ENCODE peak calls at places on chromosomes 11 and 22, in nine cellular contexts. G, K, L, T, X, B, V, I and Z are unnamed samples.

GRCh38 chr22:20211997-20212753 is 55.9 kb downstream of the RTN4R start:
- DNase-seq in G (no peak), L (no peak), V (no peak), X (peak; percentile 92), K (peak; percentile 58), B (peak; percentile 74), I (peak; percentile 70), T (peak; percentile 87), Z (no peak)

GRCh38 chr11:18145025-18145424 is 12.7 kb downstream of the MRGPRX3 start:
- DNase-seq in T (no peak), V (peak; percentile 4), G (no peak), I (no peak), X (no peak), B (no peak), L (no peak), K (peak; percentile 7), Z (no peak)

GRCh38 chr11:102810943-102811528 is 13.1 kb upstream of the MMP1 start:
- DNase-seq in T (no peak), K (peak; percentile 50), X (no peak), I (no peak), G (no peak), B (no peak), V (peak; percentile 63), L (no peak), Z (no peak)

GRCh38 chr11:132874638-132875037 is 657.7 kb downstream of the OPCML start:
- DNase-seq in B (no peak), K (peak; percentile 63), X (no peak), T (no peak), V (no peak), G (no peak), I (no peak), L (no peak), Z (no peak)

GRCh38 chr11:25211635-25212251 is 714.9 kb downstream of the LUZP2 start:
- DNase-seq in T (no peak), K (no peak), L (no peak), G (no peak), I (no peak), B (no peak), X (no peak), V (no peak), Z (no peak)

GRCh38 chr11:72668645-72669347 is 5.4 kb downstream of the PDE2A start:
- DNase-seq in K (no peak), X (no peak), I (no peak), T (no peak), L (no peak), B (no peak), V (no peak), G (no peak), Z (no peak)

GRCh38 chr11:65013130-65013691 is 749 bp upstream of the ARL2 start:
- DNase-seq in K (peak; percentile 90), B (peak; percentile 95), G (no peak), T (peak; percentile 96), I (peak; percentile 89), X (peak; percentile 91), V (peak; percentile 86), L (peak; percentile 85), Z (peak; percentile 89)

GRCh38 chr22:45548991-45549736 is 46.5 kb downstream of the FBLN1 start:
- DNase-seq in L (no peak), B (no peak), K (peak; percentile 69), T (peak; percentile 49), V (peak; percentile 99), X (no peak), G (no peak), I (no peak), Z (no peak)

GRCh38 chr22:46377566-46378498 is 42.3 kb downstream of the TRMU start:
- DNase-seq in B (peak; percentile 91), V (no peak), X (peak; percentile 94), K (peak; percentile 26), L (no peak), T (peak; percentile 93), I (no peak), G (no peak), Z (no peak)

GRCh38 chr11:46001427-46002049 is 79.1 kb downstream of the LARGE2 start:
- DNase-seq in L (no peak), X (no peak), B (no peak), T (no peak), I (no peak), K (peak; percentile 45), G (no peak), V (peak; percentile 67), Z (no peak)

GRCh38 chr11:2444301-2445106 is at the start of the genes KCNQ1 and TRPM5:
- DNase-seq in T (peak; percentile 91), K (no peak), X (peak; percentile 54), G (no peak), L (peak; percentile 74), V (no peak), B (peak; percentile 86), I (no peak), Z (peak; percentile 33)

GRCh38 chr11:102911758-102912481 is 37.1 kb upstream of the MMP12 start:
- DNase-seq in I (no peak), B (no peak), L (no peak), K (no peak), T (no peak), X (no peak), G (no peak), V (no peak), Z (no peak)

GRCh38 chr11:105763594-105763993 is 153.7 kb downstream of the GRIA4 start:
- DNase-seq in V (no peak), I (no peak), T (no peak), G (no peak), B (no peak), K (no peak), X (no peak), L (no peak), Z (no peak)

GRCh38 chr11:37040921-37041320 is 442.9 kb upstream of the RAG2 start:
- DNase-seq in V (no peak), K (no peak), B (no peak), G (no peak), L (no peak), I (no peak), X (no peak), T (no peak), Z (no peak)

GRCh38 chr11:101566626-101567025 is 17.2 kb downstream of the TRPC6 start:
- DNase-seq in T (no peak), B (no peak), G (no peak), K (no peak), I (no peak), X (no peak), V (no peak), L (no peak), Z (no peak)

GRCh38 chr22:41625577-41625976 is 4.5 kb downstream of the XRCC6 start:
- DNase-seq in G (no peak), B (no peak), T (no peak), I (no peak), X (no peak), K (no peak), L (no peak), V (no peak), Z (no peak)

GRCh38 chr22:41620646-41621098 is at the start of gene DESI1:
- DNase-seq in K (no peak), V (no peak), L (no peak), T (no peak), X (no peak), I (no peak), G (no peak), B (no peak), Z (no peak)

GRCh38 chr22:41621099-41621910 is at the start of gene XRCC6:
- DNase-seq in L (peak; percentile 99), B (peak; percentile 100), V (peak; percentile 100), K (peak; percentile 100), T (peak; percentile 100), I (peak; percentile 99), G (peak; percentile 99), X (peak; percentile 100), Z (peak; percentile 100)

GRCh38 chr22:41619979-41620645 is 731 bp downstream of the DESI1 start:
- DNase-seq in K (peak; percentile 19), B (peak; percentile 67), I (peak; percentile 51), L (peak; percentile 29), T (peak; percentile 84), V (no peak), X (peak; percentile 62), G (no peak), Z (peak; percentile 57)

GRCh38 chr22:41621911-41622179 is 750 bp downstream of the XRCC6 start:
- DNase-seq in G (no peak), X (no peak), T (no peak), K (no peak), V (no peak), B (no peak), I (no peak), L (no peak), Z (no peak)
- TF ChIP-seq CTCF in G (no peak), X (no peak), T (no peak), K (no peak), V (no peak), B (no peak), I (no peak), L (no peak), Z (no peak)

DNA sequence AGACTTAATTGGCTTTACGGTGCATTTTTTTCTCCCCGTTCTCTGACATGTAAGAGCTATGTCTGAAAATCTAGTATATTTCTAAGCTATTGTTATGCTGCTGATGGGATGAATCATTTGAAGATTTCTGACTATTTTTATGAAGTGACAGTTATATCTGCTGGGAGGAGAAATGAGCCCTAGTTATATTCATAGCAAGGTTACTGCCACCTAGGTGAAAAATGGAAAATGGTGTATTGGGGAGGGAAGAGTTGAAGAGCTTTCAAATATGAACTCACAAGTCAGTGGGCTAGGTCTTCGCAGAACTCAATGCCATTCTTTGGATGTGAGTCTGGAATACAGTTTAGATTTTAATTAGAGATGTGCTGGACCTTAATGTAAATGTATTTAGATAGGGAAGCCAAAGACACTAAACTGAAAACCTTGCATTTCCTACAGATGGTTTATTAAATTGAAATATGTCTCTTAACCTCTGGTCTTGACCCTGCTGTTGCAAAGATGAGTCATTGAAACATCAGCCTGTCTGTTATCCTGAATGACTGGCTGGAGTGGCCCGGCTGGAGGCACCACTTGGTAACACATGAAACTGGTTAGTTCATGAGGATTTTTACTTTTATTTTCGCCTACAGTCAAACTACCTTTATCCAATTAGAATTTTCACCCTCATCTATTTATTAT is 293.7 kb downstream of the DDX10 start:
- DNase-seq in B (no peak), T (no peak), L (no peak), X (no peak), G (no peak), I (no peak), K (peak; percentile 64), V (peak; percentile 39), Z (no peak)
- TF ChIP-seq CTCF in B (no peak), T (no peak), L (no peak), X (no peak), G (no peak), I (no peak), K (no peak), V (no peak), Z (no peak)

DNA sequence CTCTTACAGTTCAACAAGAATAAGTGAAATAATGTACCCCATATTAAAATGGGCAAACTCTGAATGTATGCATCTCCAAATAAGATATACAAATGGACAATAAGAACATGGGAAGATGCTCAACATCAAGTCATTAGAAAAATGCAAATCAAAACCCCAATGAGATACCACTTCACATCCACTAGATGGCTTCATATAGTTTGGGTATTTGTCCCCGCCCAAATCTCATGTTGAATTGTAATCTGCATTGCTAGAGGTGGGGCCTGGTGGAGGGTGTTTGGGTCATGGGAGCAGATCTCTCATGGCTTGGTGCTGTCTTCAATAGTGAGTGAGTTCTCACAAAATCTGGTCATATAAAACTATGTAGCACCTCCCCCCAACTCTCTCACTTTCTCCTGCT is 5.7 kb downstream of the MPZL2 start:
- DNase-seq in K (no peak), B (no peak), V (no peak), X (no peak), I (no peak), G (no peak), L (no peak), T (no peak), Z (no peak)
- TF ChIP-seq CTCF in K (peak; percentile 17), B (no peak), V (peak; percentile 20), X (peak; percentile 19), I (no peak), G (no peak), L (no peak), T (no peak), Z (no peak)

GRCh38 chr22:17540481-17540880 is 22.8 kb upstream of the SLC25A18 start:
- DNase-seq in V (no peak), G (no peak), K (no peak), B (no peak), T (no peak), L (no peak), X (no peak), I (no peak), Z (peak; percentile 32)
- TF ChIP-seq CTCF in V (no peak), G (no peak), K (peak; percentile 13), B (no peak), T (no peak), L (no peak), X (no peak), I (no peak), Z (no peak)